ENCODE peak calls at places on chromosomes 13 and 19, in six cellular contexts. W, N, J, H, D and S are unnamed samples.

GRCh38 chr19:40191836-40192646 is 815 bp downstream of the MAP3K10 start:
- DNase-seq in J (no peak), N (peak; percentile 48), H (no peak), D (no peak), W (peak; percentile 5), S (no peak)

GRCh38 chr19:1967087-1967608 is 26.2 kb downstream of the CSNK1G2 start:
- DNase-seq in D (no peak), J (no peak), H (no peak), N (no peak), W (no peak), S (no peak)

GRCh38 chr13:46359731-46360130 is 27.3 kb downstream of the RUBCNL start:
- DNase-seq in J (no peak), N (no peak), H (peak; percentile 59), D (no peak), W (peak; percentile 75), S (no peak)

GRCh38 chr13:95948646-95949045 is 104.6 kb downstream of the UGGT2 start:
- DNase-seq in N (no peak), J (no peak), H (no peak), D (peak; percentile 9), W (peak; percentile 3), S (no peak)

GRCh38 chr13:111347438-111347837 is 27.0 kb downstream of the TEX29 start:
- DNase-seq in D (no peak), W (no peak), H (no peak), J (no peak), N (no peak), S (no peak)

GRCh38 chr13:40981361-40981760 is 37.8 kb downstream of the ELF1 start:
- DNase-seq in W (no peak), N (no peak), H (no peak), D (no peak), J (no peak), S (no peak)

GRCh38 chr13:98315466-98315865 is 138.4 kb upstream of the RNF113B start:
- DNase-seq in N (no peak), D (peak; percentile 36), H (no peak), W (no peak), J (no peak), S (peak; percentile 38)

GRCh38 chr13:51539887-51540286 is 44.4 kb upstream of the WDFY2 start:
- DNase-seq in W (peak; percentile 44), J (no peak), D (no peak), H (no peak), N (no peak), S (no peak)

GRCh38 chr19:28142258-28142657 is 1070.7 kb downstream of the UQCRFS1 start:
- DNase-seq in W (no peak), H (no peak), N (no peak), D (no peak), J (no peak), S (no peak)

GRCh38 chr13:38933786-38934185 is 56.8 kb downstream of the STOML3 start:
- DNase-seq in W (no peak), H (no peak), N (no peak), J (no peak), D (no peak), S (no peak)

GRCh38 chr13:97559981-97560380 is 126.0 kb downstream of the RAP2A start:
- DNase-seq in D (no peak), J (no peak), W (no peak), H (no peak), N (no peak), S (peak; percentile 83)

GRCh38 chr13:111661776-111662175 is 341.3 kb downstream of the TEX29 start:
- DNase-seq in J (no peak), H (no peak), D (no peak), W (no peak), N (no peak), S (no peak)

GRCh38 chr19:33171916-33172359 is 22.2 kb upstream of the LRP3 start:
- DNase-seq in W (no peak), D (no peak), N (no peak), J (no peak), H (no peak), S (no peak)

GRCh38 chr13:89902223-89902622 is 1445.3 kb upstream of the MIR17HG start:
- DNase-seq in J (no peak), N (no peak), W (no peak), H (no peak), D (no peak), S (no peak)

GRCh38 chr19:54311486-54311885 is 1.5 kb downstream of the LILRA5 start:
- DNase-seq in H (no peak), J (no peak), W (no peak), D (no peak), N (no peak), S (no peak)

GRCh38 chr19:46186101-46186716 is 38.2 kb downstream of the IGFL2 start:
- DNase-seq in J (no peak), N (no peak), W (no peak), D (no peak), H (no peak), S (no peak)

GRCh38 chr19:18006895-18007604 is 920 bp upstream of the ARRDC2 start:
- DNase-seq in N (peak; percentile 87), H (no peak), W (no peak), D (peak; percentile 80), J (peak; percentile 73), S (peak; percentile 25)

GRCh38 chr19:3621689-3622088 is 4.9 kb downstream of the CACTIN start:
- DNase-seq in N (no peak), W (no peak), D (no peak), H (no peak), J (no peak), S (no peak)

GRCh38 chr19:51548213-51548651 is 16.8 kb upstream of the SIGLEC6 start:
- DNase-seq in D (no peak), H (no peak), N (no peak), W (no peak), J (no peak), S (no peak)

GRCh38 chr19:33194884-33195710 is 967 bp downstream of the LRP3 start:
- DNase-seq in H (no peak), D (no peak), W (no peak), N (peak; percentile 16), J (no peak), S (no peak)

GRCh38 chr19:3343619-3344502 is 22.5 kb upstream of the NFIC start:
- DNase-seq in D (no peak), W (peak; percentile 78), H (peak; percentile 76), N (peak; percentile 69), J (peak; percentile 19), S (no peak)

GRCh38 chr19:16078759-16079707 is 2.7 kb downstream of the TPM4 start:
- DNase-seq in H (peak; percentile 96), N (peak; percentile 36), D (peak; percentile 90), W (peak; percentile 97), J (peak; percentile 52), S (no peak)